ENCODE peak calls at places on chromosome 9, in ten cellular contexts. One of them, this sample, is unnamed.
A peak's percentile ranks its signal among the peaks of the same experiment; 100 is the strongest.

GRCh38 chr9:134951461-134951860 is 33.7 kb upstream of the FCN1 start:
- DNase-seq in BE2C: no peak
- DNase-seq in mucosa of descending colon: no peak
- DNase-seq in AG09309: no peak
- DNase-seq in fibroblast of pulmonary artery: no peak
- DNase-seq in psoas muscle: no peak
- DNase-seq in dorsolateral prefrontal cortex: no peak
- DNase-seq in neural progenitor cell: no peak
- DNase-seq in cardiac fibroblast: no peak
- DNase-seq in CD8-positive, alpha-beta T cell: no peak
- DNase-seq in this sample: no peak

GRCh38 chr9:137975936-137976565 is 98.5 kb downstream of the CACNA1B start:
- DNase-seq in fibroblast of pulmonary artery: no peak
- DNase-seq in dorsolateral prefrontal cortex: peak; percentile 26
- DNase-seq in mucosa of descending colon: no peak
- DNase-seq in BE2C: no peak
- DNase-seq in AG09309: no peak
- DNase-seq in CD8-positive, alpha-beta T cell: no peak
- DNase-seq in neural progenitor cell: no peak
- DNase-seq in psoas muscle: no peak
- DNase-seq in cardiac fibroblast: no peak
- DNase-seq in this sample: no peak

GRCh38 chr9:92607773-92608172 is 62.2 kb downstream of the IPPK start:
- DNase-seq in mucosa of descending colon: no peak
- DNase-seq in fibroblast of pulmonary artery: peak; percentile 53
- DNase-seq in CD8-positive, alpha-beta T cell: no peak
- DNase-seq in psoas muscle: no peak
- DNase-seq in neural progenitor cell: no peak
- DNase-seq in dorsolateral prefrontal cortex: no peak
- DNase-seq in AG09309: peak; percentile 46
- DNase-seq in BE2C: no peak
- DNase-seq in cardiac fibroblast: peak; percentile 85
- DNase-seq in this sample: peak; percentile 85

GRCh38 chr9:98992885-98993569 is 49.3 kb downstream of the COL15A1 start:
- DNase-seq in mucosa of descending colon: no peak
- DNase-seq in dorsolateral prefrontal cortex: no peak
- DNase-seq in AG09309: no peak
- DNase-seq in CD8-positive, alpha-beta T cell: no peak
- DNase-seq in psoas muscle: no peak
- DNase-seq in fibroblast of pulmonary artery: no peak
- DNase-seq in neural progenitor cell: no peak
- DNase-seq in BE2C: no peak
- DNase-seq in cardiac fibroblast: peak; percentile 55
- DNase-seq in this sample: no peak

GRCh38 chr9:8338249-8338721 is 538.7 kb upstream of the DMAC1 start:
- DNase-seq in cardiac fibroblast: peak; percentile 37
- DNase-seq in fibroblast of pulmonary artery: peak; percentile 36
- DNase-seq in CD8-positive, alpha-beta T cell: no peak
- DNase-seq in AG09309: no peak
- DNase-seq in dorsolateral prefrontal cortex: no peak
- DNase-seq in BE2C: no peak
- DNase-seq in psoas muscle: no peak
- DNase-seq in neural progenitor cell: no peak
- DNase-seq in mucosa of descending colon: peak; percentile 23
- DNase-seq in this sample: peak; percentile 24

GRCh38 chr9:135300346-135301141 is 179.0 kb upstream of the PPP1R26 start:
- DNase-seq in CD8-positive, alpha-beta T cell: no peak
- DNase-seq in psoas muscle: no peak
- DNase-seq in AG09309: no peak
- DNase-seq in neural progenitor cell: no peak
- DNase-seq in cardiac fibroblast: no peak
- DNase-seq in fibroblast of pulmonary artery: no peak
- DNase-seq in BE2C: no peak
- DNase-seq in mucosa of descending colon: no peak
- DNase-seq in dorsolateral prefrontal cortex: no peak
- DNase-seq in this sample: no peak

GRCh38 chr9:20382460-20383071 is 239.7 kb downstream of the MLLT3 start:
- DNase-seq in fibroblast of pulmonary artery: peak; percentile 9
- DNase-seq in neural progenitor cell: no peak
- DNase-seq in psoas muscle: no peak
- DNase-seq in CD8-positive, alpha-beta T cell: no peak
- DNase-seq in mucosa of descending colon: peak; percentile 17
- DNase-seq in cardiac fibroblast: peak; percentile 29
- DNase-seq in dorsolateral prefrontal cortex: no peak
- DNase-seq in BE2C: no peak
- DNase-seq in AG09309: peak; percentile 28
- DNase-seq in this sample: peak; percentile 71

GRCh38 chr9:138009016-138009415 is 131.4 kb downstream of the CACNA1B start:
- DNase-seq in psoas muscle: no peak
- DNase-seq in dorsolateral prefrontal cortex: peak; percentile 25
- DNase-seq in fibroblast of pulmonary artery: no peak
- DNase-seq in CD8-positive, alpha-beta T cell: no peak
- DNase-seq in mucosa of descending colon: no peak
- DNase-seq in cardiac fibroblast: no peak
- DNase-seq in AG09309: no peak
- DNase-seq in BE2C: no peak
- DNase-seq in neural progenitor cell: no peak
- DNase-seq in this sample: no peak

GRCh38 chr9:133275105-133276000 is at the start of gene ABO:
- DNase-seq in CD8-positive, alpha-beta T cell: no peak
- DNase-seq in BE2C: no peak
- DNase-seq in neural progenitor cell: peak; percentile 61
- DNase-seq in dorsolateral prefrontal cortex: no peak
- DNase-seq in fibroblast of pulmonary artery: no peak
- DNase-seq in cardiac fibroblast: no peak
- DNase-seq in AG09309: no peak
- DNase-seq in mucosa of descending colon: peak; percentile 71
- DNase-seq in psoas muscle: no peak
- DNase-seq in this sample: no peak

GRCh38 chr9:133276001-133276884 is 1.2 kb upstream of the ABO start:
- DNase-seq in cardiac fibroblast: no peak
- DNase-seq in CD8-positive, alpha-beta T cell: no peak
- DNase-seq in neural progenitor cell: no peak
- DNase-seq in psoas muscle: no peak
- DNase-seq in AG09309: no peak
- DNase-seq in dorsolateral prefrontal cortex: peak; percentile 50
- DNase-seq in BE2C: no peak
- DNase-seq in mucosa of descending colon: peak; percentile 51
- DNase-seq in fibroblast of pulmonary artery: no peak
- DNase-seq in this sample: no peak

GRCh38 chr9:133273819-133274218 is 1.2 kb downstream of the ABO start:
- DNase-seq in mucosa of descending colon: peak; percentile 60
- DNase-seq in fibroblast of pulmonary artery: no peak
- DNase-seq in dorsolateral prefrontal cortex: no peak
- DNase-seq in psoas muscle: no peak
- DNase-seq in cardiac fibroblast: no peak
- DNase-seq in neural progenitor cell: no peak
- DNase-seq in BE2C: no peak
- DNase-seq in AG09309: no peak
- DNase-seq in CD8-positive, alpha-beta T cell: no peak
- DNase-seq in this sample: no peak

GRCh38 chr9:133273098-133273497 is 1.9 kb downstream of the ABO start:
- DNase-seq in BE2C: no peak
- DNase-seq in cardiac fibroblast: no peak
- DNase-seq in mucosa of descending colon: no peak
- DNase-seq in neural progenitor cell: no peak
- DNase-seq in fibroblast of pulmonary artery: no peak
- DNase-seq in psoas muscle: no peak
- DNase-seq in CD8-positive, alpha-beta T cell: no peak
- DNase-seq in AG09309: no peak
- DNase-seq in dorsolateral prefrontal cortex: no peak
- DNase-seq in this sample: no peak

DNA sequence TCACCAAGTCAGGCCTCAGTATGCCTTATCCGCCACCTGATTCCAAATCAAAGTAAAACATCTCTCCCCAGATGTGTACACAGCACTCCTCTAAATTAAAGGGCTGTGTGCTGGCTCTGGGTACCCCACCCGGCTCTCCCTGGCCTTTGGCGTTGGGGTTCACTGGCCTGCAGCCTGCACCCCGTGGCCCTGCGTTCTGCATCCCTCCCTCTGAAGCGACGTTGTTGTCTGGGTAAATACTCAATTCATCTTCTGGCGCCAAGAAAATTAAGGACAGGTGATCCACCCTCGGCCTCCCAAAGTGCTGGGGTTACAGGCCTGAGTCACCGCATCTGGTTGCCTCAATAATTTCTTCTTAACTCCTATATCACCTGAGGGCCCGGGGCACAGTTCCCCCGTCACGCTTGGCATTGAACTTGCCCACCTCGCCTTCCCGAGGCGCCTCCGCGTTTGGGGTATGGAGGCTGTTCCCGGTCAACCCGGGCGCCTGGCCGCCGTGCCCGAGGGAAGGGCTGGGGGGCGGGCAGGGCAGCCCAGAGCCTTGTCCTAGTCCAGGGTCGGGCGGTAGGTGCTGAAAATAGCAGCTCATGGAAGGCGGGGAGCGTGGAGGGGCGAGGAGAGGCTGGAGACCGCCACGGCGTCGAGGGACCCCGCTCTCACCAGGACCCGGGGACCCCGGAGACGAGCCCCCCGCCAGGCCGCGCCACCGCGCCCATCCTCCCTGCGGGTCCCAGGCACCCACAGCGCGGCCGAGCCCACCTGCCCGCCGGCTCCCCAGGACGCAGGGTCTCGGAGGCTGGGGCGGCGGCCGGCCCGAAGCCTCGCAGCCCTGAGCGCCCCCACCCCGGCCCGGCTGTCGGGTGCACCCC is 531 bp downstream of the ABO start:
- DNase-seq in BE2C: no peak
- DNase-seq in mucosa of descending colon: peak; percentile 38
- DNase-seq in cardiac fibroblast: no peak
- DNase-seq in CD8-positive, alpha-beta T cell: no peak
- DNase-seq in dorsolateral prefrontal cortex: no peak
- DNase-seq in AG09309: no peak
- DNase-seq in fibroblast of pulmonary artery: no peak
- DNase-seq in neural progenitor cell: no peak
- DNase-seq in psoas muscle: no peak
- DNase-seq in this sample: no peak
- H3K4me3 ChIP-seq in BE2C: no peak overlapping the region
- H3K4me3 ChIP-seq in mucosa of descending colon: peak overlapping the region; percentile 77
- H3K4me3 ChIP-seq in cardiac fibroblast: no peak overlapping the region
- H3K4me3 ChIP-seq in CD8-positive, alpha-beta T cell: no peak overlapping the region
- H3K4me3 ChIP-seq in dorsolateral prefrontal cortex: peak overlapping the region; percentile 51
- H3K4me3 ChIP-seq in AG09309: no peak overlapping the region
- H3K4me3 ChIP-seq in fibroblast of pulmonary artery: no peak overlapping the region
- H3K4me3 ChIP-seq in neural progenitor cell: peak overlapping the region; percentile 60
- H3K4me3 ChIP-seq in psoas muscle: peak overlapping the region; percentile 60
- H3K4me3 ChIP-seq in this sample: no peak overlapping the region

DNA sequence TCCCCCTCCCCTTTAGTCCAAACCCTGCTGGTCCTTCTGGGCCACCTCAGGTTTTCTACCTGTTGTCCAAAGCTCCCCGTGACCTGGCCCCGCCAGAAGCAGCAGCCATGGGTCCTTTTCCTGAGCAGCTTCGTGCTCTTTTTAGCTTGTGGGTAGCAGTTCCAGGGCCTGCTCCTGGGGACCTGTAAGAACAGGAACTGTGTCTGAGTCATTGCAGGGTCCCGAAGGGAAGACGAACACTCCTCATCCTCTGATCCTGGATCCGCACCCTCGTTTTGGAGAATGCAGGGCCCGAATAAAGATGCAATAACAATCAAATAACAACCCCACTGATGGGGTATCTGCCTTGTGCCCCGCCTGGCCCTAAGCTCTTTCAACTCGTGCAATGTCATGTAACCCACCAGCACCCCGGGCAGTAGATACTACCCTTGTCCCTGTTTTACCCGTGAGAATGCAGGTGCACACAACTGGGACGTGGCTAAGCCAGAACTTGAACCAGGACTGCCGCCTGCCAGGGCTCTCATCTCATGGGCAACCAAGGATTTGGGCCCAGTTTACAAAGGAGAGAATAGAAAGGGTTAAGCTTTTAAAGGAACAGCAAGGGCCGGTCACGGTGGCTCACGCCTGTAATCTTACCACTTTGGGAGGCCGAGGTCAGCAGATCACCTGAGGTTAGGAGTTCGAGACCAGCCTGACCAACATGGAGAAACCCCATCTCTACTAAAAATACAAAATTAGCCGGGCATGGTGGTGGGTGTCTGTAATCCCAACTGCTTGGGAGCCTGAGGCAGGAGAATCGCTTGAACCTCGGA is 33.2 kb downstream of the NEK6 start:
- DNase-seq in psoas muscle: no peak
- DNase-seq in AG09309: no peak
- DNase-seq in neural progenitor cell: no peak
- DNase-seq in mucosa of descending colon: no peak
- DNase-seq in cardiac fibroblast: no peak
- DNase-seq in dorsolateral prefrontal cortex: no peak
- DNase-seq in BE2C: no peak
- DNase-seq in fibroblast of pulmonary artery: no peak
- DNase-seq in CD8-positive, alpha-beta T cell: no peak
- DNase-seq in this sample: no peak
- H3K4me3 ChIP-seq in psoas muscle: no peak overlapping the region
- H3K4me3 ChIP-seq in AG09309: no peak overlapping the region
- H3K4me3 ChIP-seq in neural progenitor cell: no peak overlapping the region
- H3K4me3 ChIP-seq in mucosa of descending colon: no peak overlapping the region
- H3K4me3 ChIP-seq in cardiac fibroblast: no peak overlapping the region
- H3K4me3 ChIP-seq in dorsolateral prefrontal cortex: no peak overlapping the region
- H3K4me3 ChIP-seq in BE2C: no peak overlapping the region
- H3K4me3 ChIP-seq in fibroblast of pulmonary artery: no peak overlapping the region
- H3K4me3 ChIP-seq in CD8-positive, alpha-beta T cell: no peak overlapping the region
- H3K4me3 ChIP-seq in this sample: no peak overlapping the region

GRCh38 chr9:87516931-87517300 is 19.2 kb downstream of the DAPK1 start:
- DNase-seq in cardiac fibroblast: no peak
- DNase-seq in mucosa of descending colon: no peak
- DNase-seq in CD8-positive, alpha-beta T cell: no peak
- DNase-seq in dorsolateral prefrontal cortex: no peak
- DNase-seq in psoas muscle: no peak
- DNase-seq in fibroblast of pulmonary artery: no peak
- DNase-seq in BE2C: no peak
- DNase-seq in neural progenitor cell: no peak
- DNase-seq in AG09309: no peak
- DNase-seq in this sample: no peak

GRCh38 chr9:87516222-87516930 is 18.7 kb downstream of the DAPK1 start:
- DNase-seq in cardiac fibroblast: peak; percentile 72
- DNase-seq in fibroblast of pulmonary artery: peak; percentile 79
- DNase-seq in mucosa of descending colon: peak; percentile 32
- DNase-seq in AG09309: no peak
- DNase-seq in neural progenitor cell: no peak
- DNase-seq in dorsolateral prefrontal cortex: no peak
- DNase-seq in CD8-positive, alpha-beta T cell: no peak
- DNase-seq in BE2C: peak; percentile 71
- DNase-seq in psoas muscle: peak; percentile 44
- DNase-seq in this sample: peak; percentile 95

GRCh38 chr9:87514136-87514535 is 16.5 kb downstream of the DAPK1 start:
- DNase-seq in fibroblast of pulmonary artery: no peak
- DNase-seq in mucosa of descending colon: no peak
- DNase-seq in BE2C: no peak
- DNase-seq in CD8-positive, alpha-beta T cell: no peak
- DNase-seq in cardiac fibroblast: peak; percentile 49
- DNase-seq in neural progenitor cell: no peak
- DNase-seq in psoas muscle: no peak
- DNase-seq in dorsolateral prefrontal cortex: no peak
- DNase-seq in AG09309: no peak
- DNase-seq in this sample: no peak

GRCh38 chr9:87515086-87515485 is 17.4 kb downstream of the DAPK1 start:
- DNase-seq in psoas muscle: no peak
- DNase-seq in fibroblast of pulmonary artery: peak; percentile 44
- DNase-seq in mucosa of descending colon: no peak
- DNase-seq in dorsolateral prefrontal cortex: no peak
- DNase-seq in CD8-positive, alpha-beta T cell: no peak
- DNase-seq in BE2C: no peak
- DNase-seq in cardiac fibroblast: peak; percentile 26
- DNase-seq in neural progenitor cell: no peak
- DNase-seq in AG09309: no peak
- DNase-seq in this sample: peak; percentile 98

GRCh38 chr9:87515588-87516221 is 18.0 kb downstream of the DAPK1 start:
- DNase-seq in cardiac fibroblast: peak; percentile 35
- DNase-seq in AG09309: no peak
- DNase-seq in dorsolateral prefrontal cortex: no peak
- DNase-seq in fibroblast of pulmonary artery: no peak
- DNase-seq in psoas muscle: no peak
- DNase-seq in CD8-positive, alpha-beta T cell: no peak
- DNase-seq in BE2C: no peak
- DNase-seq in mucosa of descending colon: no peak
- DNase-seq in neural progenitor cell: no peak
- DNase-seq in this sample: no peak
- H3K4me3 ChIP-seq in cardiac fibroblast: no peak overlapping the region
- H3K4me3 ChIP-seq in AG09309: no peak overlapping the region
- H3K4me3 ChIP-seq in dorsolateral prefrontal cortex: no peak overlapping the region
- H3K4me3 ChIP-seq in fibroblast of pulmonary artery: no peak overlapping the region
- H3K4me3 ChIP-seq in psoas muscle: no peak overlapping the region
- H3K4me3 ChIP-seq in CD8-positive, alpha-beta T cell: no peak overlapping the region
- H3K4me3 ChIP-seq in BE2C: no peak overlapping the region
- H3K4me3 ChIP-seq in mucosa of descending colon: no peak overlapping the region
- H3K4me3 ChIP-seq in neural progenitor cell: no peak overlapping the region
- H3K4me3 ChIP-seq in this sample: no peak overlapping the region

GRCh38 chr9:14687042-14687719 is 6.1 kb downstream of the ZDHHC21 start:
- DNase-seq in mucosa of descending colon: no peak
- DNase-seq in cardiac fibroblast: peak; percentile 92
- DNase-seq in psoas muscle: no peak
- DNase-seq in fibroblast of pulmonary artery: peak; percentile 74
- DNase-seq in dorsolateral prefrontal cortex: no peak
- DNase-seq in BE2C: no peak
- DNase-seq in AG09309: peak; percentile 57
- DNase-seq in neural progenitor cell: no peak
- DNase-seq in CD8-positive, alpha-beta T cell: no peak
- DNase-seq in this sample: peak; percentile 31

GRCh38 chr9:14692918-14693861 is at the start of gene ZDHHC21:
- DNase-seq in neural progenitor cell: peak; percentile 64
- DNase-seq in BE2C: peak; percentile 77
- DNase-seq in AG09309: no peak
- DNase-seq in psoas muscle: peak; percentile 77
- DNase-seq in mucosa of descending colon: peak; percentile 77
- DNase-seq in cardiac fibroblast: peak; percentile 43
- DNase-seq in dorsolateral prefrontal cortex: peak; percentile 82
- DNase-seq in CD8-positive, alpha-beta T cell: peak; percentile 41
- DNase-seq in fibroblast of pulmonary artery: peak; percentile 55
- DNase-seq in this sample: peak; percentile 53

GRCh38 chr9:14692536-14692917 is 705 bp downstream of the ZDHHC21 start:
- DNase-seq in cardiac fibroblast: no peak
- DNase-seq in CD8-positive, alpha-beta T cell: no peak
- DNase-seq in psoas muscle: no peak
- DNase-seq in BE2C: no peak
- DNase-seq in dorsolateral prefrontal cortex: no peak
- DNase-seq in AG09309: no peak
- DNase-seq in neural progenitor cell: no peak
- DNase-seq in mucosa of descending colon: no peak
- DNase-seq in fibroblast of pulmonary artery: no peak
- DNase-seq in this sample: peak; percentile 16

GRCh38 chr9:14686168-14686567 is 7.1 kb downstream of the ZDHHC21 start:
- DNase-seq in psoas muscle: no peak
- DNase-seq in mucosa of descending colon: no peak
- DNase-seq in dorsolateral prefrontal cortex: no peak
- DNase-seq in AG09309: no peak
- DNase-seq in neural progenitor cell: no peak
- DNase-seq in cardiac fibroblast: no peak
- DNase-seq in BE2C: no peak
- DNase-seq in fibroblast of pulmonary artery: no peak
- DNase-seq in CD8-positive, alpha-beta T cell: no peak
- DNase-seq in this sample: no peak

GRCh38 chr9:14690986-14691730 is 2.1 kb downstream of the ZDHHC21 start:
- DNase-seq in AG09309: no peak
- DNase-seq in psoas muscle: no peak
- DNase-seq in CD8-positive, alpha-beta T cell: no peak
- DNase-seq in BE2C: no peak
- DNase-seq in neural progenitor cell: no peak
- DNase-seq in cardiac fibroblast: no peak
- DNase-seq in mucosa of descending colon: no peak
- DNase-seq in fibroblast of pulmonary artery: no peak
- DNase-seq in dorsolateral prefrontal cortex: no peak
- DNase-seq in this sample: no peak
- H3K4me3 ChIP-seq in AG09309: no peak overlapping the region
- H3K4me3 ChIP-seq in psoas muscle: no peak overlapping the region
- H3K4me3 ChIP-seq in CD8-positive, alpha-beta T cell: no peak overlapping the region
- H3K4me3 ChIP-seq in BE2C: no peak overlapping the region
- H3K4me3 ChIP-seq in neural progenitor cell: no peak overlapping the region
- H3K4me3 ChIP-seq in cardiac fibroblast: no peak overlapping the region
- H3K4me3 ChIP-seq in mucosa of descending colon: no peak overlapping the region
- H3K4me3 ChIP-seq in fibroblast of pulmonary artery: no peak overlapping the region
- H3K4me3 ChIP-seq in dorsolateral prefrontal cortex: peak overlapping the region; percentile 88
- H3K4me3 ChIP-seq in this sample: no peak overlapping the region

This sample was measured in fibroblast of villous mesenchyme.